ENCODE peak calls at places on chromosomes 7 and 10, in ten cellular contexts. G is stomach, V is foreskin fibroblast, P is Panc1, U is adrenal gland, Y is A549, B is WTC11, J is AG10803, Z is fibroblast of the aortic adventitia, I is cardiac muscle cell. O is an unnamed sample.

GRCh38 chr10:97515260-97515978 is 16.7 kb downstream of the UBTD1 start:
- DNase-seq in G (no peak), V (no peak), P (no peak), U (no peak), Y (no peak), B (no peak), J (no peak), Z (no peak), I (no peak), O (no peak)

GRCh38 chr10:95976295-95977229 is 66.8 kb upstream of the CCNJ start:
- DNase-seq in G (no peak), V (no peak), P (no peak), U (no peak), Y (peak), B (no peak), J (no peak), Z (no peak), I (no peak), O (no peak)

GRCh38 chr10:86078639-86079035 is 288.0 kb downstream of the GRID1 start:
- DNase-seq in G (peak), V (no peak), P (no peak), U (no peak), Y (no peak), B (no peak), J (no peak), Z (no peak), I (no peak), O (no peak)

GRCh38 chr7:158645842-158646241 is 58.2 kb upstream of the PTPRN2 start:
- DNase-seq in G (no peak), V (no peak), P (no peak), U (no peak), Y (no peak), B (no peak), J (no peak), Z (no peak), I (no peak), O (no peak)

GRCh38 chr7:156127166-156128134 is 315.2 kb upstream of the SHH start:
- DNase-seq in G (no peak), V (no peak), P (peak), U (peak), Y (peak), B (no peak), J (no peak), Z (no peak), I (no peak), O (no peak)

GRCh38 chr7:95229301-95229700 is 95.0 kb downstream of the PON1 start:
- DNase-seq in G (no peak), V (no peak), P (no peak), U (no peak), Y (no peak), B (no peak), J (no peak), Z (no peak), I (no peak), O (no peak)

GRCh38 chr7:128781126-128781525 is 5.5 kb upstream of the OPN1SW start:
- DNase-seq in G (no peak), V (peak), P (no peak), U (no peak), Y (no peak), B (no peak), J (peak), Z (peak), I (no peak), O (peak)

GRCh38 chr7:122056977-122057376 is 87.1 kb downstream of the AASS start:
- DNase-seq in G (no peak), V (no peak), P (no peak), U (no peak), Y (no peak), B (no peak), J (no peak), Z (no peak), I (no peak), O (peak)

GRCh38 chr10:70879244-70879643 is 9.1 kb downstream of the PCBD1 start:
- DNase-seq in G (peak), V (no peak), P (no peak), U (no peak), Y (no peak), B (no peak), J (no peak), Z (no peak), I (no peak), O (no peak)

GRCh38 chr7:158450476-158451124 is 137.0 kb downstream of the PTPRN2 start:
- DNase-seq in G (no peak), V (no peak), P (no peak), U (no peak), Y (no peak), B (no peak), J (no peak), Z (no peak), I (no peak), O (no peak)

GRCh38 chr10:91604936-91605534 is 27.8 kb downstream of the PPP1R3C start:
- DNase-seq in G (no peak), V (peak), P (no peak), U (no peak), Y (peak), B (no peak), J (peak), Z (peak), I (no peak), O (peak)

GRCh38 chr10:52387744-52388143 is 73.7 kb downstream of the DKK1 start:
- DNase-seq in G (no peak), V (no peak), P (no peak), U (no peak), Y (no peak), B (no peak), J (no peak), Z (no peak), I (no peak), O (peak)

GRCh38 chr7:73896454-73896853 is 35.5 kb downstream of the TMEM270 start:
- DNase-seq in G (no peak), V (peak), P (no peak), U (no peak), Y (no peak), B (no peak), J (peak), Z (peak), I (no peak), O (no peak)

GRCh38 chr10:4353964-4354363 is 472.0 kb upstream of the AKR1E2 start:
- DNase-seq in G (no peak), V (no peak), P (peak), U (no peak), Y (peak), B (no peak), J (peak), Z (peak), I (no peak), O (peak)

GRCh38 chr10:5078781-5079180 is 15.4 kb upstream of the AKR1C3 start:
- DNase-seq in G (peak), V (no peak), P (no peak), U (no peak), Y (peak), B (no peak), J (no peak), Z (no peak), I (no peak), O (no peak)

GRCh38 chr7:132390705-132391104 is 185.6 kb downstream of the PLXNA4 start:
- DNase-seq in G (no peak), V (peak), P (no peak), U (no peak), Y (peak), B (no peak), J (peak), Z (peak), I (no peak), O (peak)

GRCh38 chr7:88835147-88835728 is 39.7 kb upstream of the TEX47 start:
- DNase-seq in G (no peak), V (no peak), P (peak), U (no peak), Y (peak), B (no peak), J (peak), Z (peak), I (peak), O (peak)

DNA sequence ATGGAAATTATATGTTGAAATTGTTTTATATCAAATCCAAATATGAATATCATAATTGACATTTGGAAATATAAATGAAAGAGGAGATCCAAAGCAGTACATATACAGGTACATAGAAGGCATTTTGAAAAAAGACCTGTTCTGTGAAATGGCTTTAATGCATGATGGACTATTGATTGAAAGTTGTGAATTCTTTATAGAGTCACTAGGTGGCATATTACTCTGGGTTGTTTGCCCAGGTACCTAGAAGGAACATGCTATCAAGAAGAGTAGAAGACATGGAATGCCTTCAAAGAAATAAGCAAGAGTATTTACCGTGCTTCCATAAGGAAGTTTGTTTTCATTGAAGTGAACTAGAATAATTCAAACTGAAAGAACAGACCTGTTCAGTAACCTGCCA is 160.0 kb upstream of the ANK3 start:
- DNase-seq in G (no peak), V (no peak), P (no peak), U (no peak), Y (peak), B (no peak), J (peak), Z (peak), I (peak), O (peak)
- TF ChIP-seq CTCF in G (peak), V (no peak), P (peak), U (no peak), Y (peak), B (no peak), J (peak), Z (peak), I (peak), O (peak)

GRCh38 chr10:114239117-114239993 is at the start of gene VWA2:
- DNase-seq in G (peak), V (no peak), P (no peak), U (no peak), Y (peak), B (peak), J (no peak), Z (no peak), I (peak), O (no peak)
- TF ChIP-seq CTCF in G (peak), V (no peak), P (peak), U (no peak), Y (no peak), B (no peak), J (no peak), Z (no peak), I (no peak), O (no peak)

DNA sequence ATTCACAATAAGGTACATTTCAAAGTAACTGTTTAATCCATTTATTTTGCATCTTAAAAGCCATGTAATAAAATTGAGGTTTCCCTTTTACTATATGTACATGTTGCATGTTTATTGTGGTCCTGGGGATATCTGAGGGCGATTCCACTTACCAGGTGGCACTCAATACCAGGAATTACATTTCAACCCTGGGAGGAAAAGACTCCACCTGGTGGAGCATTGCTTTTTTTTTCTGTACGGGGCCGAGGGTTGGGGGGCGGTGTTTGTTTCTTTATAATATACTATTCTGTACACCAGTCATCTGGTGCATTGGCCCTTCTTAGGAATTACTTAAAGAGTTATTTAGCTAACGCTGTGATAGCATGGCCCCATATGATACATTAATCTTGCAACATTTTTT is 7.1 kb upstream of the HGF start:
- DNase-seq in G (no peak), V (no peak), P (no peak), U (no peak), Y (no peak), B (no peak), J (no peak), Z (no peak), I (no peak), O (no peak)
- TF ChIP-seq CTCF in G (no peak), V (no peak), P (peak), U (no peak), Y (peak), B (no peak), J (no peak), Z (no peak), I (no peak), O (no peak)

GRCh38 chr10:88243202-88243744 is 339.8 kb downstream of the RNLS start:
- DNase-seq in G (no peak), V (no peak), P (no peak), U (no peak), Y (no peak), B (no peak), J (no peak), Z (no peak), I (no peak), O (peak)
- TF ChIP-seq CTCF in G (no peak), V (no peak), P (no peak), U (no peak), Y (no peak), B (no peak), J (no peak), Z (no peak), I (no peak), O (no peak)

GRCh38 chr7:104252409-104253134 is 44.8 kb upstream of the ORC5 start:
- DNase-seq in G (no peak), V (no peak), P (no peak), U (no peak), Y (peak), B (no peak), J (no peak), Z (no peak), I (no peak), O (peak)
- TF ChIP-seq CTCF in G (no peak), V (no peak), P (peak), U (no peak), Y (peak), B (no peak), J (no peak), Z (no peak), I (peak), O (peak)

GRCh38 chr7:50679218-50680007 is 103.3 kb downstream of the GRB10 start:
- DNase-seq in G (no peak), V (peak), P (peak), U (no peak), Y (peak), B (no peak), J (peak), Z (peak), I (peak), O (peak)
- TF ChIP-seq CTCF in G (peak), V (no peak), P (no peak), U (peak), Y (peak), B (no peak), J (peak), Z (peak), I (peak), O (peak)

GRCh38 chr7:80236696-80237095 is 102.1 kb downstream of the GNAI1 start:
- DNase-seq in G (no peak), V (no peak), P (no peak), U (no peak), Y (no peak), B (no peak), J (no peak), Z (no peak), I (no peak), O (no peak)
- TF ChIP-seq CTCF in G (no peak), V (no peak), P (no peak), U (no peak), Y (no peak), B (no peak), J (no peak), Z (no peak), I (no peak), O (no peak)